ENCODE peak calls at places on chromosomes 13 and 19, in five cellular contexts. T, O, Q, R and A are unnamed samples.

GRCh38 chr13:39531646-39532045 is 71.3 kb downstream of the LHFPL6 start:
- DNase-seq in T (no peak), O (no peak), Q (no peak), R (no peak), A (no peak)

GRCh38 chr19:42092350-42092749 is 16.4 kb downstream of the ZNF574 start:
- DNase-seq in T (peak), O (no peak), Q (peak), R (no peak), A (peak)

GRCh38 chr19:15812059-15812722 is 3.3 kb downstream of the OR10H1 start:
- DNase-seq in T (no peak), O (no peak), Q (no peak), R (no peak), A (peak)

GRCh38 chr13:79870123-79870522 is 389.2 kb downstream of the NDFIP2 start:
- DNase-seq in T (no peak), O (no peak), Q (no peak), R (no peak), A (no peak)

GRCh38 chr19:45276284-45276687 is 25.2 kb downstream of the MARK4 start:
- DNase-seq in T (no peak), O (no peak), Q (no peak), R (no peak), A (no peak)

GRCh38 chr13:83827338-83827737 is 54.9 kb downstream of the SLITRK1 start:
- DNase-seq in T (no peak), O (no peak), Q (no peak), R (no peak), A (no peak)

GRCh38 chr19:46181386-46181774 is 33.3 kb downstream of the IGFL2 start:
- DNase-seq in T (no peak), O (peak), Q (no peak), R (peak), A (no peak)

GRCh38 chr13:95607363-95607762 is 37.1 kb downstream of the DZIP1 start:
- DNase-seq in T (no peak), O (no peak), Q (no peak), R (no peak), A (no peak)

GRCh38 chr19:524062-524674 is 7.4 kb upstream of the CDC34 start:
- DNase-seq in T (no peak), O (no peak), Q (no peak), R (no peak), A (no peak)

GRCh38 chr13:45108716-45109706 is 11.3 kb upstream of the GTF2F2 start:
- DNase-seq in T (no peak), O (no peak), Q (peak), R (peak), A (no peak)

GRCh38 chr19:45311640-45312039 is 11.0 kb downstream of the CKM start:
- DNase-seq in T (no peak), O (no peak), Q (no peak), R (no peak), A (no peak)

GRCh38 chr19:42075616-42076374 is at the start of gene ZNF574:
- DNase-seq in T (peak), O (peak), Q (peak), R (peak), A (peak)

GRCh38 chr13:38922170-38922569 is 68.5 kb downstream of the STOML3 start:
- DNase-seq in T (no peak), O (no peak), Q (no peak), R (no peak), A (no peak)

GRCh38 chr13:113083402-113084061 is 22.1 kb upstream of the F7 start:
- DNase-seq in T (no peak), O (no peak), Q (no peak), R (peak), A (no peak)

GRCh38 chr19:34588249-34588648 is 88.7 kb downstream of the SCGB2B2 start:
- DNase-seq in T (no peak), O (no peak), Q (no peak), R (no peak), A (no peak)

GRCh38 chr13:33018886-33019285 is 2.7 kb downstream of the KL start:
- DNase-seq in T (no peak), O (no peak), Q (no peak), R (no peak), A (no peak)

GRCh38 chr19:13995017-13995728 is 10.9 kb downstream of the RFX1 start:
- DNase-seq in T (no peak), O (no peak), Q (no peak), R (no peak), A (no peak)

GRCh38 chr13:48853381-48854102 is 122.2 kb upstream of the FNDC3A start:
- DNase-seq in T (no peak), O (no peak), Q (no peak), R (no peak), A (peak)

GRCh38 chr19:29606420-29606747 is 301 bp downstream of the POP4 start:
- DNase-seq in T (no peak), O (no peak), Q (no peak), R (no peak), A (no peak)

GRCh38 chr19:40754611-40755247 is 3.7 kb downstream of the SNRPA start:
- DNase-seq in T (no peak), O (no peak), Q (no peak), R (no peak), A (no peak)

GRCh38 chr19:23817519-23817918 is 58.8 kb upstream of the ZNF681 start:
- DNase-seq in T (peak), O (no peak), Q (peak), R (peak), A (peak)

GRCh38 chr13:107743983-107744382 is 471.4 kb downstream of the LIG4 start:
- DNase-seq in T (no peak), O (no peak), Q (no peak), R (no peak), A (no peak)

GRCh38 chr13:67023088-67023893 is 206.8 kb downstream of the PCDH9 start:
- DNase-seq in T (no peak), O (no peak), Q (no peak), R (no peak), A (no peak)

GRCh38 chr13:80029170-80029569 is 311.8 kb downstream of the SPRY2 start:
- DNase-seq in T (no peak), O (no peak), Q (no peak), R (no peak), A (no peak)

GRCh38 chr13:50107205-50107604 is 92.0 kb downstream of the KCNRG start:
- DNase-seq in T (no peak), O (no peak), Q (no peak), R (no peak), A (no peak)

GRCh38 chr19:53772943-53773342 is 51.2 kb downstream of the NLRP12 start:
- DNase-seq in T (peak), O (no peak), Q (peak), R (peak), A (peak)

GRCh38 chr13:80469841-80470378 is 129.0 kb upstream of the SPRY2 start:
- DNase-seq in T (peak), O (peak), Q (no peak), R (peak), A (no peak)

GRCh38 chr19:40398417-40399056 is 8.6 kb upstream of the HIPK4 start:
- DNase-seq in T (peak), O (peak), Q (peak), R (peak), A (peak)

GRCh38 chr19:49684983-49685553 is 4.3 kb upstream of the ADM5 start:
- DNase-seq in T (no peak), O (no peak), Q (no peak), R (no peak), A (no peak)

GRCh38 chr19:13053761-13054604 is 48.7 kb downstream of the LYL1 start:
- DNase-seq in T (peak), O (peak), Q (no peak), R (peak), A (no peak)

GRCh38 chr13:23966691-23967615 is 69.7 kb upstream of the C1QTNF9B start:
- DNase-seq in T (no peak), O (no peak), Q (no peak), R (no peak), A (no peak)

GRCh38 chr19:16076958-16077611 is 790 bp downstream of the TPM4 start:
- DNase-seq in T (peak), O (peak), Q (peak), R (peak), A (no peak)

GRCh38 chr19:43518051-43518450 is 8.9 kb downstream of the ETHE1 start:
- DNase-seq in T (no peak), O (no peak), Q (no peak), R (no peak), A (no peak)

GRCh38 chr13:42007844-42008243 is 40.6 kb upstream of the DGKH start:
- DNase-seq in T (no peak), O (no peak), Q (no peak), R (no peak), A (no peak)

GRCh38 chr13:112696869-112697465 is 7.1 kb downstream of the ATP11A start:
- DNase-seq in T (no peak), O (peak), Q (no peak), R (no peak), A (no peak)

GRCh38 chr19:6697291-6697690 is 23.2 kb downstream of the C3 start:
- DNase-seq in T (no peak), O (no peak), Q (no peak), R (no peak), A (no peak)
- TF ChIP-seq POLR2A in T (no peak), O (no peak), Q (no peak), R (no peak), A (no peak)

GRCh38 chr19:38335949-38336637 is 463 bp downstream of the CATSPERG start:
- DNase-seq in T (peak), O (peak), Q (peak), R (peak), A (peak)
- TF ChIP-seq POLR2A in T (peak), O (no peak), Q (no peak), R (no peak), A (peak)

DNA sequence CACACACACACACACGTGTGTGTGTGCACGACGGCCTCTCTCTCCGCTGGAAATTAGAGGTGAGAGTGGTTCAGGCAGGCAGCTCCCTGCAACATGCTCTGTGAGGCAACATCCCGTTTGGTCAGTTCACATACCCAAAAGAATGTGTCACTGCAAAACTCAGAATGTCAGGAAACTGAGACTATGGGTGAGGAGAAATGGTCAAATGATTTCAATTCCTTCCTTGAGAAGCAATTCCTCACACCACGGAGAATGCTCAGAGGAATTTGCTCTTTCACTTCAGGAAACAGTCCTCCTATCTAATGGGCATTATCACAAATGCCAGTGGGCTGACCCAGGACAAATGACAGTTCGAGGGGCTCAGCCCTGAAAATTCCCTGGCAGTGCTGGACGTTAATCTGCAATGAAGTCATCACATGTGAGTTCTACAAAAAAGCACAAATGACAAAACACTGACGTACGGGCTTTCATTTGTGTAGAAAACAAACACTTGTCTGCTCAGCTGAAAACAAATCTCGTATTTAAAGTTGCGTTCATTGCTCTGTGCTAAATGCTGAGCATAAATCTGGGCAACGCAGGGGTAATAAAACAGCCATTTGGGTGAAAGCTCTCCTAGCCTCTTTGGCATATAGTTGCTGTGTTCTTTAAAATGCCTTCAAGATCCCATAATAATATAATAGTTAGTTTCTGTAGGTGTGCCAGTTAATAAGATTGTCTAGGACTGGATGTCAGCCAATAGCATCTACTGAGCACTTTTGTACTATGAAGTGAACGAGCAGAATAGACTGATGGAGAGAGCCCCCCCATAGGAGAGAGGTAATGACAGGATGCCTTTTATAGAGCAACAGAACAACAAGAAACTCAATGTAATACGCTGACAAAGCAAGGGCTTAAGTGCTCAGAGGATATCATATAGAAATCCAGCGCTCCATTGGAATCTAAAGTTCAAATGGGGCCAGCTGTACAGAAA is 18.7 kb upstream of the LATS2 start:
- DNase-seq in T (no peak), O (no peak), Q (no peak), R (peak), A (no peak)
- TF ChIP-seq POLR2A in T (no peak), O (no peak), Q (no peak), R (no peak), A (no peak)

GRCh38 chr19:4058696-4059492 is 7.8 kb downstream of the ZBTB7A start:
- DNase-seq in T (no peak), O (peak), Q (no peak), R (no peak), A (no peak)

GRCh38 chr19:4059493-4059880 is 7.2 kb downstream of the ZBTB7A start:
- DNase-seq in T (no peak), O (no peak), Q (no peak), R (no peak), A (no peak)

GRCh38 chr19:4059931-4060620 is 6.6 kb downstream of the ZBTB7A start:
- DNase-seq in T (peak), O (peak), Q (no peak), R (no peak), A (no peak)

GRCh38 chr19:4060621-4061177 is 6.0 kb downstream of the ZBTB7A start:
- DNase-seq in T (no peak), O (peak), Q (no peak), R (no peak), A (no peak)

DNA sequence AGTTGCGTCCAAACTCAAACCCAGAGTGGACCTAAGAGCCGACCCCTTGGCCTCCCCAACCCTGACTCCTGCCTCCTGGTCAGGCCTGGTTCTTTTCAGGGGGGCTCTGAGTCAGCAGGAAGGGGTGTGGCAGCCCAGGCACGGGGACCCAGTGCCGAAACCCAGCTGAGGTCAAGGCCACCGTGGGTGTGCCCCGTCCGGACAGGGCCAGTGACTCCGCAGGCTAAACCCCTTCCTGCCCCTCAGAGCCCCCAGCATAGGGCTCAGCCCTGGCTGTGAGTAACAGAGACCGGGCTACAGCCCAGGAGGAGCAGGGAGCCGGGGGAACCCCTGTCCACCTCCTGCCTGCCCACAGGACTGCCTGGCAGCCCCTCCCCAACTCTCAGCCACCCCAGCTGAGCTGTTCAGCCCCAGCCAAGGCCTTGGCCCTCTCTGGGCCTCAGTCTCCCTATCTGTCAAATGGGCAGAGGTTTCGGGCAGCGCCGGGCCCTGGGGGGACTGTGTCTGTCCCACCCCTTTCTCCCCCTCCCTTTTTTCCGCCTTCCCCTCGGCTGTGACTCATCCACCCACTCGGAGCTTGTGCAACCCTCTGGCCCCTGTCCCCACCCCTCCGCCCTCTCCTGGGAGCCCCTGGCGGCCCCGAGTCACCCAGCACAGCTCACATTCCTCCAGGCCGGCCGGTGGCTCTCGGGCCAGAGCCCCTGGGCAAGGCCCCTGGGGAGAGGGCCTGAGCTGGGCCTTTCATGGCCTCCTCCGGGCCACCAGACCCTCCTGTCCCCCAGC is 8.6 kb downstream of the ZBTB7A start:
- DNase-seq in T (peak), O (peak), Q (no peak), R (peak), A (peak)
- TF ChIP-seq POLR2A in T (peak), O (no peak), Q (no peak), R (no peak), A (no peak)

GRCh38 chr19:2477141-2477710 is 1.3 kb downstream of the GADD45B start:
- DNase-seq in T (peak), O (peak), Q (peak), R (peak), A (no peak)

GRCh38 chr19:2477732-2478191 is 1.8 kb downstream of the GADD45B start:
- DNase-seq in T (peak), O (no peak), Q (no peak), R (peak), A (no peak)

GRCh38 chr19:2478756-2479555 is 3.0 kb downstream of the GADD45B start:
- DNase-seq in T (peak), O (peak), Q (peak), R (peak), A (no peak)

GRCh38 chr19:2479556-2480194 is 3.7 kb downstream of the GADD45B start:
- DNase-seq in T (no peak), O (peak), Q (no peak), R (no peak), A (no peak)

GRCh38 chr19:2478324-2478755 is 2.4 kb downstream of the GADD45B start:
- DNase-seq in T (peak), O (peak), Q (peak), R (peak), A (no peak)
- TF ChIP-seq POLR2A in T (peak), O (no peak), Q (no peak), R (no peak), A (no peak)

DNA sequence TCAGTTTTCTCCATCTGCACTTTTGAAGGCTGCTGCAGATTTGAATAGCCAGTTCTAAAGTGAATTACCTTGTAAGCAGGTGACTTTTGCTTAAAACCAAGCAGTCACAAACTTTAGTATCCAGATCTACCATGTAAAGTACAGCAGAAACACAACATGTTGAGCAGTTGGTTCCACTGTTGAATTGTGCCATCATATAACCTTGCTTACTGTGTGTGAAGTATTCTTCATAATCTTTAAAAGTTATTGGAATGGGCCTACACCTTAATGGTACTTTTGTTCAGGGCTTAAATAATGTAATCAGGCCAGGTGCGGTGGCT is 23.2 kb upstream of the MTUS2 start:
- DNase-seq in T (no peak), O (no peak), Q (no peak), R (no peak), A (no peak)
- TF ChIP-seq POLR2A in T (no peak), O (no peak), Q (no peak), R (no peak), A (no peak)

GRCh38 chr19:10624585-10624984 is 768 bp upstream of the SLC44A2 start:
- DNase-seq in T (no peak), O (no peak), Q (no peak), R (no peak), A (no peak)

GRCh38 chr19:10620786-10621185 is 4.6 kb upstream of the SLC44A2 start:
- DNase-seq in T (no peak), O (no peak), Q (no peak), R (no peak), A (no peak)

GRCh38 chr19:10621966-10622365 is 3.4 kb upstream of the SLC44A2 start:
- DNase-seq in T (no peak), O (no peak), Q (no peak), R (no peak), A (no peak)

GRCh38 chr19:10625762-10626138 is 397 bp downstream of the SLC44A2 start:
- DNase-seq in T (no peak), O (no peak), Q (no peak), R (peak), A (no peak)

GRCh38 chr19:10625003-10625761 is at the start of gene SLC44A2:
- DNase-seq in T (peak), O (peak), Q (peak), R (peak), A (peak)
- TF ChIP-seq POLR2A in T (peak), O (no peak), Q (peak), R (no peak), A (no peak)

DNA sequence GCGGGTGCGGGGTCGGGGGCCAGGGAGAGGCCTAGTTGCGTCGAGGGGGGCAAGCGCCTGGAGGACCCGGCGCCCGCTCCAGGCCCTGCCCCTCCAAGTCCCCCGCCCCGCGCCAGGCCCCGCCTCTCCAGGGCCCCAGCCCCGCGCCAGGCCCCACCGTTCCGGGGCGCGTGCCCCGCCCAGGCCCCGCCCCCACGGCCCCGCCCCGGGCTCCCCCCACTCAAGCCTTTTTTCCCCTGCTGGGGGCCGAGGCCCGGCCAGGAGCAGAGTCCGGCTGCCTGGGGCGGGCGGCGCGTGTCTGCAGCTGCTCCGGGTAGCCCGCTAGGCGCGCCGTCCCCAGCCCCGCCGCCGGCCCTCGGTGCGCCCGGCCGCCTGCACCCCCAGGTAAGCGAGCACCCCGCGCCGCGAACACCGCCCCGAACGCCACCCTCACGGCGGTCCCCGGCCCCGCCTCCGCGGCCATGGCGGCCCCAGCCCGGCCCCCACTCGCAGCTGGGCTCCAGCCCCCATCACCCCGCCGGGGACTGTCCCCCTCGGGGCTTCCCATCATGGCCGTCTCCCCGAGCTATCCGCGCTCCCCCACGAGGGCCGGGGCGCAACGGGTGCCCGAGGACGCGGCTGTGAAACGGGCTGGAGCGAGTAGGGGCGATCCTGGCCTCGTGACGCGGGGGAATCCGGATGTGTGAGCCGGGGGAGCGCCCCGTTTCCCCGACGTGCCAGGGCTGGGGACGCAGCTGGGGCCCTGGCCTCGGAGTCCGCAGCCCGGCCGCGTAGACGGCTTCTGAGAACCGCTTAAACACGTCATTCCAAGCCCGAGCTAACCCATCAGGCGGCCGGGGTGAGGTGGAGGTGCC is at the start of gene CERS4:
- DNase-seq in T (peak), O (peak), Q (peak), R (peak), A (peak)
- TF ChIP-seq POLR2A in T (peak), O (no peak), Q (peak), R (peak), A (no peak)

GRCh38 chr19:3358919-3359849 is 7.2 kb upstream of the NFIC start:
- DNase-seq in T (peak), O (peak), Q (no peak), R (peak), A (peak)
- TF ChIP-seq POLR2A in T (peak), O (no peak), Q (no peak), R (no peak), A (no peak)